ENCODE peak calls at places on chromosome 21, in ten cellular contexts. P is body of pancreas, A is mammary epithelial cell, O is cardiac muscle cell, R is neural crest cell, S is upper lobe of right lung, X is pancreas, I is RWPE1, M is AG09309, G is left ventricle myocardium inferior. B is an unnamed sample.

GRCh38 chr21:42350899-42351543 is at the start of gene TFF2:
- DNase-seq in P (no peak), A (no peak), O (no peak), R (no peak), S (peak), X (no peak), I (no peak), M (no peak), G (no peak), B (no peak)

GRCh38 chr21:46459356-46460112 is 843 bp downstream of the DIP2A start:
- DNase-seq in P (peak), A (peak), O (peak), R (no peak), S (peak), X (peak), I (peak), M (no peak), G (peak), B (no peak)

GRCh38 chr21:42580076-42580792 is 66.6 kb downstream of the SLC37A1 start:
- DNase-seq in P (no peak), A (no peak), O (no peak), R (no peak), S (no peak), X (no peak), I (no peak), M (no peak), G (no peak), B (peak)

GRCh38 chr21:46552274-46552673 is 52.6 kb downstream of the S100B start:
- DNase-seq in P (no peak), A (no peak), O (no peak), R (no peak), S (no peak), X (no peak), I (no peak), M (no peak), G (no peak), B (no peak)

GRCh38 chr21:43893536-43894205 is 28.6 kb downstream of the AGPAT3 start:
- DNase-seq in P (no peak), A (no peak), O (peak), R (no peak), S (no peak), X (no peak), I (no peak), M (no peak), G (no peak), B (no peak)

GRCh38 chr21:17577701-17578100 is 35.0 kb downstream of the BTG3 start:
- DNase-seq in P (no peak), A (no peak), O (no peak), R (no peak), S (no peak), X (no peak), I (no peak), M (no peak), G (no peak), B (no peak)

GRCh38 chr21:38832664-38833063 is 26.9 kb downstream of the ETS2 start:
- DNase-seq in P (no peak), A (no peak), O (no peak), R (no peak), S (no peak), X (no peak), I (no peak), M (no peak), G (no peak), B (no peak)

GRCh38 chr21:31136891-31137290 is 98.6 kb upstream of the KRTAP19-8 start:
- DNase-seq in P (peak), A (no peak), O (no peak), R (no peak), S (no peak), X (no peak), I (no peak), M (no peak), G (no peak), B (no peak)

GRCh38 chr21:29382029-29382654 is 83.4 kb downstream of the BACH1 start:
- DNase-seq in P (no peak), A (peak), O (no peak), R (no peak), S (no peak), X (no peak), I (peak), M (no peak), G (no peak), B (no peak)

GRCh38 chr21:14058566-14058965 is 152.2 kb downstream of the LIPI start:
- DNase-seq in P (no peak), A (no peak), O (no peak), R (no peak), S (peak), X (no peak), I (no peak), M (no peak), G (no peak), B (no peak)

GRCh38 chr21:21210552-21210951 is 212.3 kb downstream of the NCAM2 start:
- DNase-seq in P (no peak), A (no peak), O (no peak), R (no peak), S (no peak), X (no peak), I (no peak), M (no peak), G (no peak), B (no peak)

GRCh38 chr21:26120833-26121232 is 49.7 kb downstream of the APP start:
- DNase-seq in P (no peak), A (peak), O (no peak), R (no peak), S (no peak), X (no peak), I (peak), M (no peak), G (no peak), B (no peak)

GRCh38 chr21:38921511-38922215 is 115.9 kb downstream of the ETS2 start:
- DNase-seq in P (no peak), A (no peak), O (no peak), R (no peak), S (no peak), X (no peak), I (no peak), M (no peak), G (no peak), B (no peak)

GRCh38 chr21:38544681-38545080 is 46.4 kb upstream of the ERG start:
- DNase-seq in P (no peak), A (peak), O (no peak), R (no peak), S (no peak), X (no peak), I (no peak), M (peak), G (no peak), B (no peak)

GRCh38 chr21:39022901-39023693 is 160.2 kb downstream of the PSMG1 start:
- DNase-seq in P (peak), A (no peak), O (peak), R (no peak), S (peak), X (peak), I (no peak), M (no peak), G (peak), B (no peak)

GRCh38 chr21:42925114-42925907 is at the start of gene ERVH48-1:
- DNase-seq in P (no peak), A (no peak), O (peak), R (no peak), S (no peak), X (no peak), I (no peak), M (no peak), G (no peak), B (peak)

GRCh38 chr21:43320526-43320925 is 106.4 kb downstream of the SIK1 start:
- DNase-seq in P (no peak), A (no peak), O (no peak), R (no peak), S (no peak), X (no peak), I (no peak), M (no peak), G (no peak), B (no peak)

DNA sequence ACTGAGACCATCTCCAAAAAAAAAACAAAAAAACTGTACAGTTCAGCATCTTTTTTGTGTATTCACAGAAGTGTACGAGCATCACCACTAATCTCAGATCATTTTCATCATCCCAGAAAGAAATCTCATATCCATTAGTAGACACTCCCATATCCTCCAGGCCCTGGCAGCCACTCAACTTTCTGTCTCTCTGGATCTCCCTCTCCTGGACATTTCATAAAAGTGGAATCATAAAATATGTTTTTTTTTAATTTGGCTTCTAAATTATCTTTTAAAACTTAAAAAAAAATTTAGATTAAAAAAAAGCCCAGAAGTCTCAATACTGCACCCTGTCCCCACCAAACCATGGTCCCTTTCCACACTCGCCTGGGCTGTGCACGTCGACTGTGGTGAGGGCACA is 22.1 kb downstream of the RIPPLY3 start:
- DNase-seq in P (no peak), A (no peak), O (no peak), R (no peak), S (no peak), X (no peak), I (no peak), M (no peak), G (no peak), B (no peak)
- TF ChIP-seq CTCF in P (no peak), A (peak), O (no peak), R (peak), S (no peak), X (no peak), I (no peak), M (no peak), G (no peak), B (peak)

GRCh38 chr21:45359451-45360217 is 45.3 kb upstream of the COL18A1 start:
- DNase-seq in P (no peak), A (no peak), O (peak), R (no peak), S (no peak), X (no peak), I (no peak), M (no peak), G (no peak), B (peak)
- TF ChIP-seq CTCF in P (no peak), A (no peak), O (no peak), R (no peak), S (no peak), X (no peak), I (no peak), M (no peak), G (no peak), B (no peak)

GRCh38 chr21:32884062-32884461 is 112.5 kb upstream of the PAXBP1 start:
- DNase-seq in P (no peak), A (no peak), O (no peak), R (no peak), S (no peak), X (no peak), I (no peak), M (no peak), G (no peak), B (no peak)
- TF ChIP-seq CTCF in P (no peak), A (no peak), O (no peak), R (no peak), S (no peak), X (no peak), I (no peak), M (no peak), G (no peak), B (no peak)

DNA sequence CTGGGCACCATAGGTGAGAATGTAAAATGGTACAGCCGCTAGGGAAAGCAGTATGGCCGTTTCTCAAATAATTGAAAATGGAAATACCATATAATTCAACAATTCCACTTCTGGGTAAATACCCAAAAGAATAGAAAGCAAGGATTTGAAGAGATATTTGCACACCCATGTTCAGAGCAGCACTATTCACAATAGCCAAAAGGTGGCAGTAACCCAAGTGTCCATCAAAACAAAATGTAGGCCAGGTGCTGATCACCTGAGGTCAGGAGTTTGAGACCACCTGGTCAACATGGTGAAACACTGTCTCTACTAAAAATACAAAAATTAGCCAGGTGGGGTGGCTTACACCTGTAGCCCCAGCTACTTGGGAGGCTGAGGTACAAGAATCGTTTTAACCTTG is 62.1 kb downstream of the OLIG1 start:
- DNase-seq in P (no peak), A (no peak), O (no peak), R (no peak), S (no peak), X (no peak), I (no peak), M (no peak), G (no peak), B (no peak)
- TF ChIP-seq CTCF in P (no peak), A (peak), O (peak), R (peak), S (peak), X (no peak), I (no peak), M (no peak), G (peak), B (peak)

DNA sequence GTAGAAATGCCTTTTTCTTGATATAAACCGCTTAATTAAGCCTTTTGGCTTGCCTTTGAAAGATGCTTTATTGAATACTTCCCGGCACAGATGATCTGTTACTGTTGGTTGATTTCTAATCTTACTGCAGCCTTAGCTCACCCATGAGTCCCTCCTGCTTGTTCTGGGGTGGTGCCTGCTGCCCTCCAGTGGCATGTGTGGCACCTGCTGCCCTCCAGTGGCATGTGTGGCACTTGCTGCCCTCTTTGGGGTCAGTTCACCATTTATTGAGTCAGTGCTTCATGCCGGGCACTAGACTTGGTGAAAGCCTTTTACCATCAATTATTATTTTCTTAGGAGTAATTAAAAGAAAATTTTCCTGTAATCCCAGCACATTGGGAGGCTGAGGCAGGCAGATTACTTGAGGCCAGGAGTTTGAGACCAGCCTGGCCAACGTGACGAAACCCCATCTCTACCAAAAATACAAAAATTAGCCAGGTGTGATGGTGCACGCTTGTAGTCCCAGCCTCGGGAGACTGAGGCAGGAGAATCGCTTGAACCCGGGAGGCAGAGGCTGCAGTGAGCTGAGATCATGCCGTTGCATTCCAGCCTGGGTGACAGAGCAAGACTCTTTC is 54.3 kb downstream of the ADARB1 start:
- DNase-seq in P (peak), A (peak), O (peak), R (peak), S (peak), X (peak), I (peak), M (no peak), G (peak), B (no peak)
- TF ChIP-seq CTCF in P (peak), A (peak), O (peak), R (peak), S (peak), X (peak), I (peak), M (peak), G (peak), B (peak)

GRCh38 chr21:41068411-41069304 is 99.3 kb upstream of the BACE2 start:
- DNase-seq in P (peak), A (peak), O (peak), R (peak), S (peak), X (peak), I (peak), M (peak), G (peak), B (peak)
- TF ChIP-seq CTCF in P (peak), A (peak), O (peak), R (peak), S (peak), X (peak), I (peak), M (peak), G (peak), B (peak)

DNA sequence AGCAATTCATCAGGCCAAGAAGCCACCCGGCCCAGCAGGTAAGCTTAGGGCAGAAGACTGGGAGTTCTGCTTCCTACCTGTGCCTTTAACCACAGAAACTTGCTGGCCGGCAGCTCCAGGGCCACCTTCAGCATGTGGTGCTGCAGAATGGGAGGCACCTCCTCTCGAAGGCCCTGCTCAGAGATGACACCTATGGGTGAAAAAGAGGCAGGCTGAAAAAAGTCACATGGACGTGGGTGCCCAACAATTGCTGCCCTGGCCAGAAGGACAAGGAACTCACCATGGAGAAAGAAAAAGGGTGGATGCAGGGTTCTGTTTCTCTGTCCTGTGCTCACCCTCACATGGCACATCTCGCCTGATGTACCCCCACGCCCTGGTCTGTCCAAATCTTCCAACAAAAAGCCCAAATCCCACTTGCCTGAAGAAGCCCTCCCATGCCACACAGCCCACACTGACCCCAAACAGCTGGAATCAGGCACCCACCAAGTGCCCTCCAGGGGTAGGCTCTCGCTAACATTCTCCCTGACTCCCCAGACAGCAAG is 33.0 kb downstream of the URB1 start:
- DNase-seq in P (no peak), A (peak), O (no peak), R (no peak), S (no peak), X (no peak), I (no peak), M (no peak), G (no peak), B (no peak)
- TF ChIP-seq CTCF in P (no peak), A (peak), O (peak), R (no peak), S (no peak), X (no peak), I (no peak), M (peak), G (peak), B (peak)

DNA sequence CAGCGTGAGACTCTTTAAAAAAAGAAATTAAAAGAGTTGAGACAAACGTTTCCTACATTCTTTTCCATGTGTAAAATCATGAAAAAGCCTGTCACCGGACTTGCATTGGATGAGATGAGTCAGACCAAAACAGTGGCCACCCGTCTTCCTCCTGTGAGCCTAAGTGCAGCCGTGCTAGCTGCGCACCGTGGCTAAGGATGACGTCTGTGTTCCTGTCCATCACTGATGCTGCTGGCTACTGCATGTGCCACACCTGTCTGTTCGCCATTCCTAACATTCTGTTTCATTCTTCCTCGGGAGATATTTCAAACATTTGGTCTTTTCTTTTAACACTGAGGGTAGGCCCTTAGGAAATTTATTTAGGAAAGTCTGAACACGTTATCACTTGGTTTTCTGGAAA is 31.2 kb downstream of the IFNAR1 start:
- DNase-seq in P (no peak), A (no peak), O (no peak), R (no peak), S (no peak), X (no peak), I (no peak), M (no peak), G (no peak), B (no peak)
- TF ChIP-seq CTCF in P (no peak), A (no peak), O (no peak), R (no peak), S (no peak), X (no peak), I (no peak), M (no peak), G (no peak), B (no peak)

B was measured in chondrocyte.